ENCODE peak calls at places on chromosome 11, in ten cellular contexts. A is PC-3, T is lower lobe of right lung, O is left ventricle myocardium inferior, J is Peyer's patch, S is GM23248, C is body of pancreas, G is cardiac muscle cell, N is K562, D is NT2/D1. L is an unnamed sample.

GRCh38 chr11:75810637-75811383 is 4.2 kb upstream of the UVRAG start:
- DNase-seq in S (no peak), G (no peak), O (no peak), A (no peak), C (no peak), N (no peak), T (no peak), D (no peak), J (peak; percentile 40), L (no peak)

GRCh38 chr11:72058416-72059034 is 21.8 kb downstream of the NUMA1 start:
- DNase-seq in A (no peak), O (no peak), T (no peak), C (no peak), G (no peak), D (no peak), N (no peak), S (peak; percentile 41), J (no peak), L (no peak)

GRCh38 chr11:111064118-111064517 is 181.4 kb upstream of the POU2AF2 start:
- DNase-seq in O (no peak), C (no peak), N (no peak), A (peak; percentile 32), T (no peak), D (no peak), G (no peak), J (no peak), S (peak; percentile 43), L (no peak)

GRCh38 chr11:62416596-62416995 is 2.2 kb upstream of the SCGB1A1 start:
- DNase-seq in T (no peak), A (no peak), G (no peak), O (no peak), J (no peak), S (no peak), C (no peak), N (no peak), D (no peak), L (no peak)

GRCh38 chr11:47130541-47130940 is 46.1 kb downstream of the ARFGAP2 start:
- DNase-seq in A (no peak), S (no peak), N (no peak), G (no peak), O (no peak), C (peak; percentile 73), D (peak; percentile 48), T (no peak), J (no peak), L (no peak)

GRCh38 chr11:111819161-111820058 is 52.0 kb downstream of the ALG9 start:
- DNase-seq in T (no peak), G (no peak), O (no peak), D (no peak), N (no peak), C (peak; percentile 62), S (peak; percentile 89), J (no peak), A (no peak), L (peak; percentile 13)

GRCh38 chr11:20050551-20051333 is 109.5 kb downstream of the DBX1 start:
- DNase-seq in T (no peak), J (no peak), A (no peak), C (no peak), O (no peak), N (no peak), S (no peak), G (peak; percentile 35), D (no peak), L (no peak)

GRCh38 chr11:79768343-79768742 is 327.5 kb upstream of the TENM4 start:
- DNase-seq in S (no peak), G (no peak), D (no peak), A (no peak), C (no peak), T (no peak), O (peak; percentile 16), N (no peak), J (peak; percentile 60), L (no peak)

GRCh38 chr11:2401436-2401984 is 960 bp downstream of the TSSC4 start:
- DNase-seq in A (peak; percentile 15), D (no peak), G (no peak), C (no peak), J (no peak), T (no peak), N (no peak), S (no peak), O (no peak), L (no peak)

GRCh38 chr11:2400761-2401435 is 348 bp downstream of the TSSC4 start:
- DNase-seq in N (no peak), D (no peak), A (no peak), C (no peak), T (no peak), S (peak; percentile 55), O (no peak), J (no peak), G (no peak), L (no peak)

GRCh38 chr11:2398664-2399355 is 1.7 kb upstream of the TSSC4 start:
- DNase-seq in T (no peak), A (no peak), S (no peak), N (no peak), D (no peak), G (no peak), J (no peak), C (no peak), O (no peak), L (peak; percentile 28)

GRCh38 chr11:2400069-2400760 is at the start of gene TSSC4:
- DNase-seq in O (peak; percentile 99), S (peak; percentile 100), J (peak; percentile 100), T (peak; percentile 100), D (peak; percentile 100), C (peak; percentile 100), N (peak; percentile 96), A (peak; percentile 99), G (peak; percentile 100), L (peak; percentile 99)

DNA sequence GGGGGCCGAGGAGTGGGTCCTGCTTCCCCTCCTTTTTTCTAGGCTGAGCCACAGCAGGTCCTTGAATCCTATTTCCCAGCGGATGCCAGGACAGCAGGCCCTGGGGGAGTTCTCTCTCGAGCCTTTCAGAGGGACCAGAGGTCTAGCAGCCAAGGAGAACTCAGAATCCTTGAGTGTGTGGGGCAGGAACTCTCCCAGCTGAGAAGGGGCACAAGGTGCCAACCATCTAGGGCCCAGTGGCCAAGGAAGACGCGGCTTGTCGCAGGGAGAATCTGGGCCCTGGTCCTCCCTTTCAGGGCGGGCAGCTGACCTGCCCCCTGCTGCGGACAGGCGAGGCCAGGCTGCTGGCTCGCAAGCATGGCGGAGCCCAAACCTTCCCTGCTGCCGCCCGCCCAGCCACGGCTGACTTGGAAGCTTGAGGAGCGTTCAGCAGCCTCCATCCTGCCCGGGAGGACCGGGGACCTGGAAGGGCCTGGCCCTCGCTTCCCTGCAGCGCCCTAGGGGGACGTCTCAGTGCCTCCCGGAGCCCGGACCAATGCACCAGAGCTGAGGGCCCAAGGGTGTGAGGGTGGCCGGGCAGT is 972 bp upstream of the TSSC4 start:
- DNase-seq in O (no peak), S (peak; percentile 64), N (no peak), G (no peak), J (no peak), C (no peak), T (no peak), D (no peak), A (no peak), L (peak; percentile 35)
- H3K36me3 ChIP-seq in O (peaks cover 58% of the 10 kb centered on the region), S (peaks cover 10% of the 10 kb centered on the region), N (peaks cover 55% of the 10 kb centered on the region), G (peaks cover 19% of the 10 kb centered on the region), J (no peaks in the 10 kb centered on the region), C (peaks cover 20% of the 10 kb centered on the region), T (peaks cover 65% of the 10 kb centered on the region), D (peaks cover 72% of the 10 kb centered on the region), A (peaks cover 5% of the 10 kb centered on the region), L (peaks cover 42% of the 10 kb centered on the region)

GRCh38 chr11:6209801-6210200 is 4.4 kb downstream of the C11orf42 start:
- DNase-seq in T (no peak), C (no peak), J (no peak), D (no peak), O (no peak), S (no peak), A (no peak), N (no peak), G (no peak), L (no peak)

GRCh38 chr11:6214530-6214929 is 9.2 kb downstream of the C11orf42 start:
- DNase-seq in T (no peak), C (no peak), O (no peak), A (no peak), G (no peak), S (no peak), J (no peak), D (no peak), N (no peak), L (no peak)

GRCh38 chr11:6205366-6205765 is at the start of gene C11orf42:
- DNase-seq in A (no peak), O (no peak), C (no peak), S (no peak), T (no peak), D (no peak), N (no peak), G (no peak), J (no peak), L (no peak)

GRCh38 chr11:6206456-6207180 is 1.3 kb downstream of the C11orf42 start:
- DNase-seq in O (no peak), S (no peak), C (no peak), N (no peak), J (no peak), D (no peak), G (no peak), A (no peak), T (no peak), L (no peak)

DNA sequence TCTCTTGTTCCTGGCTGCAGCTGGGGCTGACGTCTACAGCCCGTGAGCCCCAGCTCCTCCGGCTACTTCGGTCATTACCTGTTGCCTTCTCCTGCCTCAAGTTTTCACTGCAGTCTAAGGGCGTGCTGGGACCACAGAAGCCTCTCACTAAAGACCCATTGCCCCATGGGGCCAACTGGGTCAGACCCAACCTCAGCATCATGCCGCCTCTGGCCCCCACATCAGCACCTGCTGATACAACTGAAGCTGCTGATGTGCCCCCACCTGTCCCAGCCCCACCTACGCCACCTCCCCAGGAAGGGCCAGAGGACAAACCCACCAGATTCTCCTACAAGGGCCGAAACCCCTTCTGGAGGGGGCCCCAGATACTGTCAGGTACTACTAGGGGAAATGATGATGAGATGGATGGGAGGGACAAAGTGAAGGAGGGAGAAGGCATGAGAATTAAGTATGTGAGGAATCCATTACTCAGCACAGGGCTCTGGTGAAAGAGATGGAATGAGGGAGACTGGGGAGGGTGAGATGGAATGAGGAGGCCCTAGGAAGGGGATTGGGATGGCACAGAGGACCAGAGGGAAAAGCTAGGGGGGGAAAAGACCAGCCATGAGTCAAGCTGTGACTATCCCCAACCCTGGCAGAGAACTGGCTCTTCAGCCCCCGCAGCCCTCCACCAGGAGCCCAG is 5.1 kb downstream of the C11orf42 start:
- DNase-seq in J (no peak), O (no peak), C (no peak), S (peak; percentile 45), T (no peak), N (no peak), D (no peak), G (no peak), A (no peak), L (no peak)
- H3K36me3 ChIP-seq in J (no peaks in the 10 kb centered on the region), O (peaks cover 71% of the 10 kb centered on the region), C (peaks cover 2% of the 10 kb centered on the region), S (peaks cover 25% of the 10 kb centered on the region), T (peaks cover 90% of the 10 kb centered on the region), N (peaks cover 48% of the 10 kb centered on the region), D (peaks cover 84% of the 10 kb centered on the region), G (peaks cover 42% of the 10 kb centered on the region), A (peaks cover 12% of the 10 kb centered on the region), L (peaks cover 22% of the 10 kb centered on the region)

GRCh38 chr11:67489860-67490726 is 7.3 kb downstream of the AIP start:
- DNase-seq in N (no peak), J (no peak), O (no peak), A (no peak), G (no peak), C (no peak), T (no peak), S (no peak), D (no peak), L (no peak)
- H3K36me3 ChIP-seq in N (peaks cover 75% of the 10 kb centered on the region), J (no peaks in the 10 kb centered on the region), O (peaks cover 73% of the 10 kb centered on the region), A (no peaks in the 10 kb centered on the region), G (peaks cover 8% of the 10 kb centered on the region), C (peaks cover 7% of the 10 kb centered on the region), T (peaks cover 78% of the 10 kb centered on the region), S (no peaks in the 10 kb centered on the region), D (peaks cover 81% of the 10 kb centered on the region), L (peaks cover 63% of the 10 kb centered on the region)

GRCh38 chr11:130269544-130269943 is 45.2 kb downstream of the ZBTB44 start:
- DNase-seq in J (no peak), D (no peak), N (no peak), A (no peak), S (no peak), O (no peak), T (no peak), G (no peak), C (no peak), L (no peak)
- H3K36me3 ChIP-seq in J (no peaks in the 10 kb centered on the region), D (no peaks in the 10 kb centered on the region), N (peaks cover 8% of the 10 kb centered on the region), A (peaks cover 3% of the 10 kb centered on the region), S (peaks cover 5% of the 10 kb centered on the region), O (peaks cover 13% of the 10 kb centered on the region), T (peaks cover 11% of the 10 kb centered on the region), G (peaks cover 6% of the 10 kb centered on the region), C (no peaks in the 10 kb centered on the region), L (peaks cover 20% of the 10 kb centered on the region)